ENCODE peak calls at places on chromosomes 11 and 22, in seven cellular contexts. V, S, U, X, K, W and A are unnamed samples.

GRCh38 chr11:125263268-125263790 is 98.8 kb downstream of the PKNOX2 start:
- DNase-seq in X (peak), K (no peak), S (peak), U (peak), W (no peak), V (peak), A (peak)

GRCh38 chr22:11360632-11361031 is 4167.4 kb upstream of the OR11H1 start:
- DNase-seq in U (no peak), V (no peak), S (no peak), W (no peak), X (no peak), K (no peak), A (no peak)

GRCh38 chr11:111944651-111945051 is 7.5 kb downstream of the DIXDC1 start:
- DNase-seq in K (peak), X (peak), S (no peak), W (no peak), U (peak), V (no peak), A (no peak)

GRCh38 chr11:1198766-1199688 is 23.8 kb upstream of the MUC5B start:
- DNase-seq in V (peak), S (peak), W (no peak), K (no peak), X (no peak), U (no peak), A (no peak)

GRCh38 chr11:113531078-113531477 is 55.9 kb upstream of the DRD2 start:
- DNase-seq in V (no peak), X (no peak), U (no peak), W (no peak), K (no peak), S (no peak), A (no peak)

GRCh38 chr11:115715371-115715770 is 211.2 kb upstream of the CADM1 start:
- DNase-seq in W (no peak), U (no peak), S (no peak), V (no peak), X (no peak), K (no peak), A (no peak)

GRCh38 chr22:24937114-24937513 is 9.4 kb downstream of the LHFPL7 start:
- DNase-seq in W (peak), X (no peak), S (no peak), K (no peak), U (no peak), V (no peak), A (peak)

GRCh38 chr22:20751185-20751851 is 22.6 kb upstream of the SERPIND1 start:
- DNase-seq in K (no peak), X (no peak), U (no peak), W (no peak), S (no peak), V (no peak), A (no peak)

GRCh38 chr11:114953039-114953438 is 274.7 kb downstream of the NXPE2 start:
- DNase-seq in U (no peak), K (no peak), V (no peak), X (no peak), S (no peak), W (no peak), A (no peak)

GRCh38 chr11:66335531-66336233 is 552 bp downstream of the RIN1 start:
- DNase-seq in S (peak), K (no peak), V (peak), X (no peak), U (peak), W (peak), A (no peak)

GRCh38 chr11:122781378-122782040 is 56.8 kb upstream of the CRTAM start:
- DNase-seq in V (peak), W (peak), X (peak), U (peak), K (peak), S (peak), A (peak)

GRCh38 chr11:18105802-18106574 is at the start of gene SAAL1:
- DNase-seq in V (peak), S (no peak), W (peak), K (peak), U (peak), X (peak), A (peak)

GRCh38 chr22:33465554-33465953 is 407.4 kb upstream of the SYN3 start:
- DNase-seq in S (no peak), U (peak), W (no peak), V (no peak), X (no peak), K (no peak), A (no peak)

GRCh38 chr11:1750481-1750839 is at the start of gene IFITM10:
- DNase-seq in S (peak), U (no peak), X (no peak), W (no peak), K (no peak), V (no peak), A (no peak)

GRCh38 chr22:31143038-31143437 is 2.7 kb upstream of the PLA2G3 start:
- DNase-seq in W (no peak), U (no peak), S (no peak), K (no peak), V (no peak), X (no peak), A (no peak)

GRCh38 chr11:73257342-73258103 is 14.6 kb upstream of the P2RY6 start:
- DNase-seq in W (no peak), X (peak), U (peak), K (no peak), V (peak), S (no peak), A (no peak)

GRCh38 chr11:16880184-16880583 is 134.0 kb downstream of the PLEKHA7 start:
- DNase-seq in S (no peak), W (no peak), X (no peak), K (no peak), V (no peak), U (no peak), A (no peak)

GRCh38 chr22:42931421-42932196 is 74.5 kb upstream of the ARFGAP3 start:
- DNase-seq in X (peak), V (no peak), K (no peak), W (no peak), S (no peak), U (peak), A (no peak)

GRCh38 chr11:104051806-104052205 is 15.4 kb downstream of the DDI1 start:
- DNase-seq in U (peak), K (no peak), S (no peak), W (no peak), X (no peak), V (no peak), A (no peak)

GRCh38 chr22:23533328-23533762 is 46.7 kb downstream of the IGLL1 start:
- DNase-seq in S (peak), U (no peak), W (peak), X (no peak), K (peak), V (peak), A (no peak)

GRCh38 chr11:46916669-46917108 is 1.7 kb downstream of the LRP4 start:
- DNase-seq in K (peak), V (peak), X (peak), U (peak), W (peak), S (no peak), A (no peak)

GRCh38 chr11:17873571-17873970 is 139.0 kb downstream of the KCNC1 start:
- DNase-seq in K (no peak), U (no peak), S (no peak), X (no peak), W (no peak), V (no peak), A (no peak)

GRCh38 chr22:30763815-30764686 is 69.4 kb downstream of the OSBP2 start:
- DNase-seq in V (no peak), S (no peak), K (peak), U (peak), X (peak), W (peak), A (peak)

GRCh38 chr22:33842421-33843094 is 77.7 kb downstream of the LARGE1 start:
- DNase-seq in U (no peak), V (no peak), S (no peak), K (no peak), W (no peak), X (no peak), A (no peak)

GRCh38 chr11:20909995-20910726 is 240.8 kb downstream of the NELL1 start:
- DNase-seq in W (peak), X (no peak), S (no peak), U (no peak), K (no peak), V (peak), A (no peak)

GRCh38 chr22:31728857-31729256 is 21.1 kb downstream of the PRR14L start:
- DNase-seq in S (no peak), U (no peak), V (no peak), W (no peak), X (no peak), K (no peak), A (no peak)

GRCh38 chr11:65870706-65871681 is 1.6 kb downstream of the EFEMP2 start:
- DNase-seq in S (peak), K (no peak), W (peak), U (peak), V (no peak), X (no peak), A (peak)